ENCODE peak calls at places on chromosomes 6 and 20, in eight cellular contexts. E is bronchial epithelial cell, M is H9, W is brain microvascular endothelial cell, T is RWPE1, J is progenitor cell of endocrine pancreas, Q is Peyer's patch, S is mammary epithelial cell. N is an unnamed sample.

GRCh38 chr20:3420211-3420707 is 12.8 kb upstream of the DNAAF9 start:
- DNase-seq in M (no peak), W (peak; percentile 13), E (peak; percentile 97), T (peak; percentile 45), Q (peak; percentile 61), S (peak; percentile 93), J (no peak), N (no peak)

GRCh38 chr6:20661721-20662120 is 127.5 kb downstream of the CDKAL1 start:
- DNase-seq in M (no peak), W (no peak), T (peak; percentile 64), S (peak; percentile 92), E (peak; percentile 97), J (no peak), Q (no peak), N (no peak)

GRCh38 chr20:25055711-25056492 is 2.0 kb downstream of the ACSS1 start:
- DNase-seq in S (no peak), Q (peak; percentile 78), E (no peak), W (no peak), J (no peak), T (no peak), M (no peak), N (no peak)

GRCh38 chr6:145669627-145670034 is 65.7 kb downstream of the EPM2A start:
- DNase-seq in Q (no peak), E (peak; percentile 59), T (peak; percentile 30), S (peak; percentile 19), J (no peak), W (peak; percentile 66), M (no peak), N (no peak)

GRCh38 chr6:167394820-167395219 is 69.9 kb downstream of the TTLL2 start:
- DNase-seq in Q (no peak), S (no peak), T (no peak), W (no peak), J (no peak), M (no peak), E (no peak), N (no peak)

GRCh38 chr6:111533087-111533784 is 50.2 kb upstream of the REV3L start:
- DNase-seq in M (peak; percentile 74), Q (no peak), S (no peak), W (no peak), J (no peak), T (no peak), E (no peak), N (no peak)

GRCh38 chr6:163923658-163924411 is 509.3 kb downstream of the QKI start:
- DNase-seq in J (no peak), Q (no peak), W (no peak), E (peak; percentile 17), M (no peak), T (no peak), S (no peak), N (no peak)

GRCh38 chr6:1667012-1667804 is 57.5 kb downstream of the FOXC1 start:
- DNase-seq in W (no peak), S (no peak), T (no peak), E (no peak), J (no peak), Q (no peak), M (no peak), N (no peak)

GRCh38 chr6:165013701-165014100 is 295.7 kb downstream of the C6orf118 start:
- DNase-seq in E (peak; percentile 12), T (no peak), J (no peak), M (no peak), W (no peak), Q (no peak), S (no peak), N (no peak)

GRCh38 chr20:57661201-57662027 is 41.2 kb upstream of the ZBP1 start:
- DNase-seq in Q (peak; percentile 43), S (no peak), W (no peak), E (no peak), T (no peak), J (no peak), M (peak; percentile 22), N (peak; percentile 2)

GRCh38 chr6:8939615-8940014 is 504.3 kb upstream of the SLC35B3 start:
- DNase-seq in M (no peak), J (no peak), W (no peak), S (no peak), E (peak; percentile 24), T (no peak), Q (no peak), N (no peak)

GRCh38 chr20:44691424-44692423 is 23.4 kb upstream of the CCN5 start:
- DNase-seq in W (no peak), M (no peak), J (no peak), T (no peak), Q (no peak), E (no peak), S (no peak), N (no peak)

GRCh38 chr20:16518068-16518783 is 55.0 kb downstream of the KIF16B start:
- DNase-seq in E (peak; percentile 51), Q (peak; percentile 70), W (peak; percentile 45), T (peak; percentile 79), M (peak; percentile 56), J (no peak), S (peak; percentile 47), N (peak; percentile 43)

GRCh38 chr20:50834599-50835005 is 39.7 kb downstream of the BCAS4 start:
- DNase-seq in T (peak; percentile 55), S (no peak), W (peak; percentile 34), E (peak; percentile 63), J (no peak), M (no peak), Q (peak; percentile 63), N (no peak)

GRCh38 chr20:16209826-16210365 is 363.4 kb downstream of the KIF16B start:
- DNase-seq in S (no peak), M (no peak), E (no peak), Q (no peak), T (no peak), W (peak; percentile 35), J (no peak), N (no peak)

GRCh38 chr20:62609811-62610757 is 32.2 kb upstream of the SLCO4A1 start:
- DNase-seq in J (no peak), W (no peak), Q (no peak), S (no peak), E (no peak), M (no peak), T (no peak), N (no peak)

GRCh38 chr6:169229611-169230321 is 23.9 kb downstream of the THBS2 start:
- DNase-seq in M (no peak), T (no peak), S (peak; percentile 62), E (no peak), W (no peak), J (no peak), Q (no peak), N (no peak)

GRCh38 chr6:166025149-166025898 is 142.3 kb downstream of the TBXT start:
- DNase-seq in S (no peak), W (peak; percentile 92), Q (no peak), M (no peak), J (no peak), E (no peak), T (no peak), N (no peak)

DNA sequence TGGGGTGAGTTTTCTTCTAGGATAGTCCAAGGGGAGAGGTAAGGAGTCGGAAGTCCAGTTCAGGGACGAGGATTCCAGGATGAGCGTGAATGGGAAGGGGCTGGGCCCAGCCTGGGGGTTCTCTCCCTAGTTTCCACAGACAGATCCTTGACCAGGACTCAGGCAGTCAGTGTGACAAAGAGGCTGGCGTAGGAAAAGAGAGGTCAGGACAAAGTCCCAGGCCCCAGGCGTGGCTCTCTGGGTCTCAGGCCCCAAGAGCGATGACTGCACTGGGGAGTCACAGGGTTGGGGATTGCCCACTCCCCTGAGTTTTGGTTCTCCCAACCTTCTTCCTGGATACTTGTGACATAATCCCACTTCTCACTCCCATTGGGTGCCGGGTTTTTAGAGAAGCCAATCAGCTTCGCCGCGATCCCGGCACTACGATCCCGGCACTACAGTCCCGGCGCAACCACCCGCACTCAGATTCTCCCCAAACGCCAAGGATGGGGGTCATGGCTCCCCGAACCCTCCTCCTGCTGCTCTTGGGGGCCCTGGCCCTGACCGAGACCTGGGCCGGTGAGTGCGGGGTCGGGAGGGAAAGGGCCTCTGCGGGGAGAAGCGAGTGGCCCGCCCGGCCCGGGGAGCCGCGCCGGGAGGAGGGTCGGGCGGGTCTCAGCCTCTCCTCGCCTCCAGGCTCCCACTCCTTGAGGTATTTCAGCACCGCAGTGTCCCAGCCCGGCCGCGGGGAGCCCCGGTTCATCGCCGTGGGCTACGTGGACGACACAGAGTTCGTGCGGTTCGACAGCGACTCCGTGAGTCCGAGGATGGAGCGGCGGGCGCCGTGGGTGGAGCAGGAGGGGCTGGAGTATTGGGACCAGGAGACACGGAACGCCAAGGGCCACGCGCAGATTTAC is 46.2 kb upstream of the TRIM26 start:
- DNase-seq in T (peak; percentile 93), S (peak; percentile 88), J (peak; percentile 52), W (peak; percentile 73), E (peak; percentile 85), M (peak; percentile 88), Q (peak; percentile 86), N (peak; percentile 80)
- TF ChIP-seq CTCF in T (peak; percentile 33), S (peak; percentile 10), J (peak; percentile 33), W (peak; percentile 50), E (peak; percentile 36), M (peak; percentile 16), Q (peak; percentile 26), N (no peak)

GRCh38 chr6:28838634-28839442 is 84.9 kb downstream of the TRIM27 start:
- DNase-seq in Q (peak; percentile 91), T (peak; percentile 79), M (peak; percentile 93), E (peak; percentile 75), W (peak; percentile 85), J (peak; percentile 83), S (peak; percentile 80), N (peak; percentile 92)
- TF ChIP-seq CTCF in Q (peak; percentile 55), T (peak; percentile 78), M (peak; percentile 80), E (peak; percentile 91), W (peak; percentile 86), J (peak; percentile 81), S (peak; percentile 37), N (peak; percentile 50)

DNA sequence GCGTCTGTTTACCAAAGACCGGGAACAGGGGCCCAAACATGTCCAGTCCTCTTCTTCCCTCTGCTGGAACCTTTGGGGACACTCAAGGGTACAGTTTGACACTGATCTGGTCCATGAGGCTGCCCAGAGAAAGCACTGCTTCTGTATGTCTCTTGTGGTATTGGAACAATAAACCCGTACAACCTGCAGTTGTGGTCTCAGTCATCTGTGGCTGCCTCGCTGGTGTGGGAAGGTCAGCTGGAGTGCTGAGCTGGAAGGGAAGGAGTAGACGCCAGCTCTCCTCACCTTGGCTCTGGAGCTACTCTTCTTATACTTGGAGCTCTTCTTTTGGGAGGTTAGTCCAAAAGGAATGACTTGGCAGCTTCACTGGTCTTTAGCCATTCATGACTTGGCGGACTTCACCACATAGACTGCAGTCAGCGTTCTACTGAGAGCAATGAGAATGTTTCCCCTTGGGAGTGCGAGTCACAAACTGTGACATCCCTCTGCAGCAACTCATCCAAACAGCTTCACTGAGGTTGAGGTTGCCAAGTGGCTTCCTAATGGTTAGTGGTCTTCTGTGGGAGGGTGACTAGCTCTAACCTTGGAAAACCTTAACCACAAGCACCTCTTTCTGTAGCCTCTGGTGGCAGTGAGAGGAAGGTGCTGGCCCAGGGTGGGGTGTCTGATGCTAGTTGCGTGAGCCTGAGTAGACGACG is 81.2 kb downstream of the ASXL1 start:
- DNase-seq in S (no peak), M (no peak), W (peak; percentile 75), T (no peak), Q (peak; percentile 24), E (no peak), J (no peak), N (no peak)
- TF ChIP-seq CTCF in S (no peak), M (no peak), W (peak; percentile 39), T (no peak), Q (no peak), E (no peak), J (no peak), N (no peak)

DNA sequence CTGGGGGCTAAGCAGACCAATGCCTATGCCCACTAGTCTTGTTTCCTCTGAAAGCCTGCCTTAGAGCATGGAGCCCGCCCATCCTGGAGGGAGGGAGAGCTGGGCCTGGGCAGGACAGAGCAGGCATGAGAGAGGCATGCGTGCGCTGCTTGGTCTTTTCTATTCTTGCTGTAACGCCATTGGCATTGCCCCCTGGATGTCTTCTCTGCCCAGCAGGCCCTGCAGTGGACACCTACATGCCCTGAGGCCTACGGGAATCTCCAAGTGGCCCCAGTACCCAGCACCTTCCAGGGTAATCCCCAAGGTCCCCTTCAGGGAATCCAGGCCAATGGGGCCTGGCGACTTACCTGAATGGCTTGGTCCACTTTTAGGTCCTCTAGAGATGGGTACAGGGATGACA is 8.9 kb downstream of the SDCBP2 start:
- DNase-seq in J (no peak), W (no peak), Q (no peak), E (no peak), T (no peak), S (no peak), M (no peak), N (no peak)
- TF ChIP-seq CTCF in J (no peak), W (no peak), Q (no peak), E (no peak), T (no peak), S (no peak), M (no peak), N (no peak)

N was measured in nephron progenitor cell.